ENCODE peak calls at places on chromosomes 11 and 22, in ten cellular contexts. One of them, this sample, is unnamed.

GRCh38 chr11:90288207-90288821 is 65.5 kb upstream of the CHORDC1 start:
- DNase-seq in CD8-positive, alpha-beta T cell: no peak
- DNase-seq in thoracic aorta: no peak
- DNase-seq in brain microvascular endothelial cell: peak
- DNase-seq in kidney: no peak
- DNase-seq in PC-3: peak
- DNase-seq in A549: peak
- DNase-seq in epithelial cell of proximal tubule: no peak
- DNase-seq in IMR-90: peak
- DNase-seq in sigmoid colon: no peak
- DNase-seq in this sample: peak

GRCh38 chr22:21012446-21013407 is 2.2 kb upstream of the P2RX6 start:
- DNase-seq in brain microvascular endothelial cell: no peak
- DNase-seq in sigmoid colon: no peak
- DNase-seq in IMR-90: no peak
- DNase-seq in CD8-positive, alpha-beta T cell: no peak
- DNase-seq in A549: no peak
- DNase-seq in PC-3: no peak
- DNase-seq in kidney: peak
- DNase-seq in epithelial cell of proximal tubule: no peak
- DNase-seq in thoracic aorta: no peak
- DNase-seq in this sample: no peak

GRCh38 chr22:29330753-29331152 is 15.3 kb upstream of the RASL10A start:
- DNase-seq in brain microvascular endothelial cell: peak
- DNase-seq in PC-3: no peak
- DNase-seq in epithelial cell of proximal tubule: no peak
- DNase-seq in kidney: peak
- DNase-seq in sigmoid colon: peak
- DNase-seq in thoracic aorta: no peak
- DNase-seq in A549: no peak
- DNase-seq in IMR-90: peak
- DNase-seq in CD8-positive, alpha-beta T cell: no peak
- DNase-seq in this sample: peak

GRCh38 chr11:126793596-126793995 is 207.0 kb downstream of the KIRREL3 start:
- DNase-seq in CD8-positive, alpha-beta T cell: no peak
- DNase-seq in sigmoid colon: no peak
- DNase-seq in kidney: no peak
- DNase-seq in A549: no peak
- DNase-seq in brain microvascular endothelial cell: no peak
- DNase-seq in thoracic aorta: no peak
- DNase-seq in PC-3: no peak
- DNase-seq in epithelial cell of proximal tubule: peak
- DNase-seq in IMR-90: no peak
- DNase-seq in this sample: peak

GRCh38 chr22:42777126-42777525 is 56.5 kb upstream of the A4GALT start:
- DNase-seq in PC-3: no peak
- DNase-seq in IMR-90: no peak
- DNase-seq in kidney: no peak
- DNase-seq in epithelial cell of proximal tubule: no peak
- DNase-seq in thoracic aorta: no peak
- DNase-seq in sigmoid colon: no peak
- DNase-seq in CD8-positive, alpha-beta T cell: no peak
- DNase-seq in A549: no peak
- DNase-seq in brain microvascular endothelial cell: no peak
- DNase-seq in this sample: no peak

GRCh38 chr11:120612363-120613263 is 101.1 kb downstream of the GRIK4 start:
- DNase-seq in IMR-90: peak
- DNase-seq in CD8-positive, alpha-beta T cell: no peak
- DNase-seq in PC-3: no peak
- DNase-seq in A549: peak
- DNase-seq in kidney: no peak
- DNase-seq in thoracic aorta: no peak
- DNase-seq in sigmoid colon: no peak
- DNase-seq in brain microvascular endothelial cell: peak
- DNase-seq in epithelial cell of proximal tubule: no peak
- DNase-seq in this sample: peak

GRCh38 chr11:22433066-22433450 is 94.9 kb downstream of the SLC17A6 start:
- DNase-seq in A549: no peak
- DNase-seq in CD8-positive, alpha-beta T cell: no peak
- DNase-seq in kidney: no peak
- DNase-seq in thoracic aorta: no peak
- DNase-seq in epithelial cell of proximal tubule: no peak
- DNase-seq in IMR-90: no peak
- DNase-seq in sigmoid colon: no peak
- DNase-seq in brain microvascular endothelial cell: peak
- DNase-seq in PC-3: no peak
- DNase-seq in this sample: no peak

GRCh38 chr22:46061124-46061410 is 84.1 kb upstream of the WNT7B start:
- DNase-seq in sigmoid colon: peak
- DNase-seq in IMR-90: no peak
- DNase-seq in PC-3: no peak
- DNase-seq in brain microvascular endothelial cell: no peak
- DNase-seq in A549: no peak
- DNase-seq in epithelial cell of proximal tubule: no peak
- DNase-seq in CD8-positive, alpha-beta T cell: no peak
- DNase-seq in kidney: no peak
- DNase-seq in thoracic aorta: no peak
- DNase-seq in this sample: no peak

GRCh38 chr22:46079093-46079860 is 71.0 kb upstream of the PPARA start:
- DNase-seq in sigmoid colon: peak
- DNase-seq in CD8-positive, alpha-beta T cell: no peak
- DNase-seq in brain microvascular endothelial cell: no peak
- DNase-seq in PC-3: no peak
- DNase-seq in thoracic aorta: no peak
- DNase-seq in IMR-90: no peak
- DNase-seq in epithelial cell of proximal tubule: no peak
- DNase-seq in kidney: peak
- DNase-seq in A549: no peak
- DNase-seq in this sample: no peak

GRCh38 chr11:107859459-107860239 is 1.1 kb upstream of the SLC35F2 start:
- DNase-seq in IMR-90: no peak
- DNase-seq in A549: peak
- DNase-seq in sigmoid colon: peak
- DNase-seq in CD8-positive, alpha-beta T cell: peak
- DNase-seq in kidney: peak
- DNase-seq in brain microvascular endothelial cell: no peak
- DNase-seq in thoracic aorta: no peak
- DNase-seq in epithelial cell of proximal tubule: no peak
- DNase-seq in PC-3: peak
- DNase-seq in this sample: no peak

DNA sequence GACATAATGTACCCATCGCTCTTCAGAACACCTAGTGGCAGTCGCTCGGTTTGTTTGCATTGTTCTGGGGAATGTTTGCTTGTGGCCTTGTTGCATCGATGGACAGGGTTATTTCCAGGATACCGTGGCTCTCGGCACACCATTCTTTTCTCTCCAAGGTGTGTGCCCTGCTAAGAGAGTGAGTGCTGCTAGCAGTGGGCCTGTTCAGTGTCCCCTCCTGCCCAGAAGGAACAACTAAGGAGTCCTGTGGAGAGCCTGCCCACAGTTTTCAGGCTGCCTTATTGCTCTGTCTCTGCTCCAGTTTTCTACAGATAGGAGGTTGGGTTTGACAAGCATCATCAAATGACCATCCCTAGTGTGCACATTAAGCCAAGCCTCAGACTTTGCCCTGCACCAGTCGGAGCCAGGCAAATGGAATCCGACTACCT is 1.4 kb downstream of the CRY2 start:
- DNase-seq in IMR-90: no peak
- DNase-seq in epithelial cell of proximal tubule: no peak
- DNase-seq in kidney: no peak
- DNase-seq in PC-3: peak
- DNase-seq in sigmoid colon: no peak
- DNase-seq in thoracic aorta: no peak
- DNase-seq in brain microvascular endothelial cell: no peak
- DNase-seq in A549: no peak
- DNase-seq in CD8-positive, alpha-beta T cell: no peak
- DNase-seq in this sample: no peak
- H3K4me3 ChIP-seq in IMR-90: peak
- H3K4me3 ChIP-seq in epithelial cell of proximal tubule: peak
- H3K4me3 ChIP-seq in kidney: peak
- H3K4me3 ChIP-seq in PC-3: peak
- H3K4me3 ChIP-seq in sigmoid colon: peak
- H3K4me3 ChIP-seq in thoracic aorta: peak
- H3K4me3 ChIP-seq in brain microvascular endothelial cell: no peak
- H3K4me3 ChIP-seq in A549: no peak
- H3K4me3 ChIP-seq in CD8-positive, alpha-beta T cell: peak
- H3K4me3 ChIP-seq in this sample: peak

GRCh38 chr22:25569983-25570382 is 5.5 kb downstream of the GRK3 start:
- DNase-seq in CD8-positive, alpha-beta T cell: no peak
- DNase-seq in IMR-90: no peak
- DNase-seq in sigmoid colon: no peak
- DNase-seq in A549: no peak
- DNase-seq in kidney: no peak
- DNase-seq in epithelial cell of proximal tubule: no peak
- DNase-seq in thoracic aorta: no peak
- DNase-seq in PC-3: no peak
- DNase-seq in brain microvascular endothelial cell: no peak
- DNase-seq in this sample: no peak

GRCh38 chr22:25572708-25573161 is 8.3 kb downstream of the GRK3 start:
- DNase-seq in epithelial cell of proximal tubule: no peak
- DNase-seq in A549: no peak
- DNase-seq in PC-3: no peak
- DNase-seq in thoracic aorta: no peak
- DNase-seq in kidney: no peak
- DNase-seq in brain microvascular endothelial cell: no peak
- DNase-seq in IMR-90: no peak
- DNase-seq in CD8-positive, alpha-beta T cell: no peak
- DNase-seq in sigmoid colon: no peak
- DNase-seq in this sample: no peak

GRCh38 chr22:25573822-25574221 is 9.3 kb downstream of the GRK3 start:
- DNase-seq in sigmoid colon: no peak
- DNase-seq in epithelial cell of proximal tubule: no peak
- DNase-seq in kidney: no peak
- DNase-seq in brain microvascular endothelial cell: no peak
- DNase-seq in CD8-positive, alpha-beta T cell: no peak
- DNase-seq in thoracic aorta: no peak
- DNase-seq in PC-3: no peak
- DNase-seq in A549: no peak
- DNase-seq in IMR-90: no peak
- DNase-seq in this sample: no peak
- H3K4me3 ChIP-seq in sigmoid colon: no peak
- H3K4me3 ChIP-seq in epithelial cell of proximal tubule: no peak
- H3K4me3 ChIP-seq in kidney: no peak
- H3K4me3 ChIP-seq in brain microvascular endothelial cell: no peak
- H3K4me3 ChIP-seq in CD8-positive, alpha-beta T cell: no peak
- H3K4me3 ChIP-seq in thoracic aorta: no peak
- H3K4me3 ChIP-seq in PC-3: no peak
- H3K4me3 ChIP-seq in A549: no peak
- H3K4me3 ChIP-seq in IMR-90: no peak
- H3K4me3 ChIP-seq in this sample: no peak

GRCh38 chr11:17751558-17751957 is 17.0 kb downstream of the KCNC1 start:
- DNase-seq in brain microvascular endothelial cell: no peak
- DNase-seq in IMR-90: no peak
- DNase-seq in epithelial cell of proximal tubule: no peak
- DNase-seq in PC-3: no peak
- DNase-seq in A549: no peak
- DNase-seq in sigmoid colon: no peak
- DNase-seq in thoracic aorta: no peak
- DNase-seq in kidney: peak
- DNase-seq in CD8-positive, alpha-beta T cell: no peak
- DNase-seq in this sample: no peak

GRCh38 chr11:17753641-17754040 is 19.1 kb downstream of the KCNC1 start:
- DNase-seq in brain microvascular endothelial cell: no peak
- DNase-seq in sigmoid colon: no peak
- DNase-seq in thoracic aorta: no peak
- DNase-seq in IMR-90: no peak
- DNase-seq in kidney: peak
- DNase-seq in PC-3: no peak
- DNase-seq in A549: no peak
- DNase-seq in CD8-positive, alpha-beta T cell: no peak
- DNase-seq in epithelial cell of proximal tubule: no peak
- DNase-seq in this sample: no peak

GRCh38 chr11:17750817-17751165 is 16.2 kb downstream of the KCNC1 start:
- DNase-seq in sigmoid colon: no peak
- DNase-seq in thoracic aorta: no peak
- DNase-seq in epithelial cell of proximal tubule: no peak
- DNase-seq in CD8-positive, alpha-beta T cell: no peak
- DNase-seq in IMR-90: no peak
- DNase-seq in brain microvascular endothelial cell: no peak
- DNase-seq in PC-3: no peak
- DNase-seq in A549: no peak
- DNase-seq in kidney: no peak
- DNase-seq in this sample: no peak

GRCh38 chr11:17753153-17753552 is 18.6 kb downstream of the KCNC1 start:
- DNase-seq in CD8-positive, alpha-beta T cell: no peak
- DNase-seq in thoracic aorta: no peak
- DNase-seq in PC-3: no peak
- DNase-seq in IMR-90: no peak
- DNase-seq in brain microvascular endothelial cell: no peak
- DNase-seq in epithelial cell of proximal tubule: no peak
- DNase-seq in sigmoid colon: no peak
- DNase-seq in A549: no peak
- DNase-seq in kidney: peak
- DNase-seq in this sample: no peak

GRCh38 chr11:17752144-17752543 is 17.6 kb downstream of the KCNC1 start:
- DNase-seq in PC-3: no peak
- DNase-seq in CD8-positive, alpha-beta T cell: no peak
- DNase-seq in A549: no peak
- DNase-seq in kidney: peak
- DNase-seq in epithelial cell of proximal tubule: no peak
- DNase-seq in sigmoid colon: no peak
- DNase-seq in brain microvascular endothelial cell: no peak
- DNase-seq in thoracic aorta: no peak
- DNase-seq in IMR-90: no peak
- DNase-seq in this sample: no peak
- H3K4me3 ChIP-seq in PC-3: no peak
- H3K4me3 ChIP-seq in CD8-positive, alpha-beta T cell: no peak
- H3K4me3 ChIP-seq in A549: no peak
- H3K4me3 ChIP-seq in kidney: no peak
- H3K4me3 ChIP-seq in epithelial cell of proximal tubule: no peak
- H3K4me3 ChIP-seq in sigmoid colon: no peak
- H3K4me3 ChIP-seq in brain microvascular endothelial cell: no peak
- H3K4me3 ChIP-seq in thoracic aorta: no peak
- H3K4me3 ChIP-seq in IMR-90: no peak
- H3K4me3 ChIP-seq in this sample: no peak

DNA sequence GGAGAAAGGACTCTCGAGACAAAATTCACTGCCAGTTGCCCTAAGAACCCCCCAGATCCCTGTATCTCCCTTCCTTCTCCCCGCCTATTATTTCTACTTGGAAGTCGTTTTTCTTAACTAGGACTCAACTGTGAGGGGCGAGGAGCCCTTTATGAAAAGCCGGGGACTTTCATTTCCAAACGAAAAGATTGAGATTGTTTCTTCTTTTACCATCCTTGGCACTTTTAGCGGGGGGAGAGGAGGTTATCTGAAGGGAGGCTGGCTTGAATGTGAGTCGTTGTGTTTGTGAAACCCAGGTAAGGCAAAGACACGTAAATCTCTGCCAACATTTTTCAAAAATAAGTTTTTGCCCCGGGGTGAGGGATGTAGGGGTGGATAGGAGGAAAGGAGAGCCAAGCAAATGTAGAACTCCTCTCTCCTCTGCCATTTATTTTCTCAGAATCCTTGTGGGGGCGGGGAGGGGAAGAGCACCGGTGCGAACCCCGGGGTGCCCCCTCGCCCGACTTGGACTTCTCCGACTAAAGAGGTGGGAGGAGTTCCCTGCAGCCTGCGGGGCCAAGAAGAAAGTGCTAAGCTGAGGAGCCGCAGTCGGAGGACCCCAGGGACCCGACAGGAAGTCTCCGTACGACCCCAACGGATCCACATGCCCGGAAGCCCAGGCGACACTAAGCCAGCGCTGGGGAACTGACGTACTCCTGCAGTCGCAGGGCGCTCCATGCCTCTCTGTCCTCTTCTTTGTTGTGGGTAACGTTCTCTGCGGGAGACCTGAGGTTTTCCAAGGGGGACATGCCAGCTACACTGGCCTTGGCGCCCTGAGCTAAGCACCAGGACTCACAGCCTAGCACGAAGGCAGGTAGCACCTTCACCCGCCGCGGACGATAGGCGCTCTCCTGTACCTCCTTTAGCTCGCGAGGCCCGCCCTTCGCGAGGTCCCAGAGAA is 2.3 kb upstream of the WT1 start:
- DNase-seq in epithelial cell of proximal tubule: no peak
- DNase-seq in PC-3: no peak
- DNase-seq in sigmoid colon: no peak
- DNase-seq in A549: no peak
- DNase-seq in kidney: no peak
- DNase-seq in CD8-positive, alpha-beta T cell: no peak
- DNase-seq in thoracic aorta: no peak
- DNase-seq in brain microvascular endothelial cell: no peak
- DNase-seq in IMR-90: no peak
- DNase-seq in this sample: no peak
- H3K4me3 ChIP-seq in epithelial cell of proximal tubule: no peak
- H3K4me3 ChIP-seq in PC-3: no peak
- H3K4me3 ChIP-seq in sigmoid colon: no peak
- H3K4me3 ChIP-seq in A549: no peak
- H3K4me3 ChIP-seq in kidney: peak
- H3K4me3 ChIP-seq in CD8-positive, alpha-beta T cell: no peak
- H3K4me3 ChIP-seq in thoracic aorta: no peak
- H3K4me3 ChIP-seq in brain microvascular endothelial cell: no peak
- H3K4me3 ChIP-seq in IMR-90: no peak
- H3K4me3 ChIP-seq in this sample: peak

This sample was measured in fibroblast of pulmonary artery.